ENCODE peak calls at places on chromosomes 6 and 20, in eight cellular contexts. P, M, J, X, I, T, R and H are unnamed samples.
A peak's percentile ranks its signal among the peaks of the same experiment; 100 is the strongest.

GRCh38 chr6:140597181-140597580 is 1222.7 kb upstream of the CITED2 start:
- DNase-seq in P (no peak), J (no peak), M (no peak), T (no peak), I (no peak), X (no peak), R (no peak), H (no peak)

GRCh38 chr6:46876126-46876525 is 45.6 kb downstream of the ADGRF5 start:
- DNase-seq in P (no peak), T (no peak), R (peak; percentile 29), X (no peak), I (no peak), M (no peak), J (peak; percentile 47), H (no peak)

GRCh38 chr20:57065646-57066045 is 200.8 kb downstream of the BMP7 start:
- DNase-seq in J (no peak), I (no peak), P (no peak), X (no peak), R (no peak), M (no peak), T (no peak), H (no peak)

GRCh38 chr6:41306187-41306854 is 19.8 kb upstream of the TREM1 start:
- DNase-seq in J (no peak), P (no peak), R (peak; percentile 77), T (no peak), I (no peak), X (peak; percentile 69), M (peak; percentile 69), H (peak; percentile 21)

GRCh38 chr20:14883324-14883723 is 545.9 kb upstream of the FLRT3 start:
- DNase-seq in X (no peak), R (no peak), M (no peak), T (no peak), P (no peak), J (no peak), I (no peak), H (no peak)

GRCh38 chr20:17648782-17649730 is 33.0 kb downstream of the RRBP1 start:
- DNase-seq in T (no peak), J (peak; percentile 73), X (peak; percentile 21), I (no peak), P (no peak), R (peak; percentile 8), M (peak; percentile 52), H (no peak)

GRCh38 chr6:50820590-50821234 is 2.0 kb downstream of the TFAP2B start:
- DNase-seq in T (no peak), M (no peak), I (no peak), J (no peak), R (no peak), P (no peak), X (no peak), H (no peak)

GRCh38 chr20:37378785-37379598 is 33.1 kb downstream of the SRC start:
- DNase-seq in M (no peak), J (peak; percentile 52), P (no peak), X (no peak), T (no peak), I (no peak), R (no peak), H (no peak)